ENCODE peak calls at places on chromosomes 5 and 9, in ten cellular contexts. I, F, N, V, U, Q, W, B, G and X are unnamed samples.
A peak's percentile ranks its signal among the peaks of the same experiment; 100 is the strongest.

GRCh38 chr5:159444441-159445082 is 114.3 kb upstream of the IL12B start:
- DNase-seq in Q (no peak), G (peak; percentile 78), I (peak; percentile 69), B (peak; percentile 78), U (peak; percentile 57), F (peak; percentile 60), W (peak; percentile 39), V (peak; percentile 69), N (peak; percentile 54), X (peak; percentile 66)

GRCh38 chr9:119273325-119273904 is 95.8 kb downstream of the BRINP1 start:
- DNase-seq in U (peak; percentile 45), G (no peak), N (peak; percentile 37), V (no peak), B (peak; percentile 26), F (no peak), I (no peak), W (no peak), Q (no peak), X (peak; percentile 9)

GRCh38 chr9:99916650-99917049 is 10.2 kb downstream of the STX17 start:
- DNase-seq in U (no peak), I (no peak), G (no peak), V (no peak), F (no peak), W (no peak), Q (no peak), N (no peak), B (no peak), X (no peak)

GRCh38 chr5:55205001-55205400 is 22.1 kb downstream of the MCIDAS start:
- DNase-seq in V (peak; percentile 1), G (peak; percentile 20), N (no peak), B (no peak), U (no peak), W (no peak), Q (no peak), F (peak; percentile 54), I (no peak), X (no peak)

GRCh38 chr5:38463634-38464521 is 92.6 kb downstream of the LIFR start:
- DNase-seq in Q (no peak), N (peak; percentile 96), V (no peak), G (peak; percentile 96), B (no peak), U (no peak), I (peak; percentile 93), F (peak; percentile 85), W (no peak), X (peak; percentile 97)

GRCh38 chr9:89254773-89255125 is 56.2 kb upstream of the CKS2 start:
- DNase-seq in F (no peak), B (no peak), U (no peak), G (no peak), V (no peak), Q (no peak), N (no peak), W (no peak), I (no peak), X (no peak)

GRCh38 chr5:400282-401215 is 42.4 kb upstream of the EXOC3 start:
- DNase-seq in V (no peak), B (no peak), Q (no peak), N (peak; percentile 38), W (no peak), I (peak; percentile 82), G (peak; percentile 55), F (no peak), U (no peak), X (peak; percentile 92)

GRCh38 chr5:143094087-143094511 is 309.4 kb downstream of the NR3C1 start:
- DNase-seq in F (peak; percentile 34), W (peak; percentile 71), B (peak; percentile 97), N (peak; percentile 72), G (no peak), Q (no peak), V (no peak), I (peak; percentile 61), U (peak; percentile 92), X (no peak)

DNA sequence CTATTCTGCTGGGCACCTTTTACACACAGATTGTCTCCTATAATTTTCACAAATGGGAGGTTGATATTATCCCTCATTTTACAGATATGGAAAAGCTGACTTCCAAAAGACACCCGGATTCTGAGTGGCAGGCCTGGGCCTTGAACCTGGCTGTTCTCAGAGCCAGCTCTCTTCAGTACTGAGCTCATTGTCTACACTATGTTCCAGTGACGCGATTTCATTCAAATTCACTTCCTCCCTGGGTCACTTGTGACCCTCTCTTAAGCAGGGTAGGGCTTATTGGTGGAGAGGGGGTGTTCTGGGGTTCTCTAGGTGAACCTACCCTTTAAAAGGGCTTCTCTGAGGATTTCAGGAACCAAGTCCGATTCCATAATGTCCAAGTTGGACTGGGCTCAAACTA is 70.2 kb downstream of the ANKRD33B start:
- DNase-seq in V (peak; percentile 54), W (no peak), U (no peak), Q (no peak), N (no peak), B (no peak), F (no peak), G (no peak), I (no peak), X (no peak)
- H3K9ac ChIP-seq in V (no peak overlapping the region), W (no peak overlapping the region), U (no peak overlapping the region), Q (no peak overlapping the region), N (no peak overlapping the region), B (no peak overlapping the region), F (no peak overlapping the region), G (no peak overlapping the region), I (no peak overlapping the region), X (no peak overlapping the region)

DNA sequence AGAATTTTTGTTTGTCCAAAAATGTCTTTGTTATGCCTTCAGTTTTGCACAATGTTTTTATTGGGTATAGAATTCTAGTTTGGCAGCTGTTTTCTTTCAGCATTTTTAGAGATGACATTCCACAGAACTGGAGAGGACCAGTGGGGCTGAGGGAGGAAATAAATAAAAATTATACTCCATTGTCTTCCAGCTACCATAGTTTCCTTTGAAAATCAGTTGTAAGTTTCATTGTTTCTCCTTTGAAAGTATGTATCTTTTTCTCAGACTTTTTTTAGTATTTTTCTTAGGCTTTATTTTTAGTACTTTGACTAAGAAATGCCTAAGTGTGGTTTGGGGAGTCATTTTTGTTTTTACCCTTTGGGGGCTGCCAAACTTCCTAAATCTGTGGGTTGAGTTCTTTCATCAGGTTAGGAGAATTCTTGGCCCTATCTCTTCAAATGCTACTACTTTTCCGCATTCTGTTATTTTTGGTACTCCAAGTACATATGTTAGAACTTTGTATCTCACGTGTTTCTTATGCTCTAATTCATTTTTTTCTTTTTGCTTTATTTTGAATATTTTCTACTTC is 15.2 kb upstream of the FBLL1 start:
- DNase-seq in W (no peak), V (no peak), N (no peak), B (no peak), I (no peak), G (no peak), U (no peak), F (no peak), Q (no peak), X (peak; percentile 9)
- H3K36me3 ChIP-seq in W (peaks cover 28% of the 10 kb centered on the region), V (peaks cover 81% of the 10 kb centered on the region), N (peaks cover 8% of the 10 kb centered on the region), B (peaks cover 9% of the 10 kb centered on the region), I (peaks cover 55% of the 10 kb centered on the region), G (peaks cover 81% of the 10 kb centered on the region), U (peaks cover 25% of the 10 kb centered on the region), F (peaks cover 62% of the 10 kb centered on the region), Q (peaks cover 21% of the 10 kb centered on the region), X (peaks cover 98% of the 10 kb centered on the region)

GRCh38 chr9:110996436-110997224 is 41.6 kb downstream of the LPAR1 start:
- DNase-seq in W (no peak), Q (no peak), N (peak; percentile 72), G (no peak), V (no peak), B (no peak), I (peak; percentile 82), F (peak; percentile 12), U (no peak), X (peak; percentile 77)

GRCh38 chr9:111001471-111001870 is 36.8 kb downstream of the LPAR1 start:
- DNase-seq in I (no peak), B (no peak), V (no peak), U (no peak), G (no peak), Q (no peak), W (no peak), N (no peak), F (no peak), X (no peak)

GRCh38 chr9:111000202-111000601 is 38.1 kb downstream of the LPAR1 start:
- DNase-seq in N (no peak), Q (no peak), G (no peak), U (peak; percentile 13), B (no peak), F (no peak), I (no peak), V (no peak), W (no peak), X (no peak)

GRCh38 chr9:110997847-110998246 is 40.4 kb downstream of the LPAR1 start:
- DNase-seq in B (no peak), I (peak; percentile 69), N (peak; percentile 35), G (peak; percentile 30), W (no peak), U (no peak), V (no peak), Q (no peak), F (peak; percentile 61), X (peak; percentile 88)

DNA sequence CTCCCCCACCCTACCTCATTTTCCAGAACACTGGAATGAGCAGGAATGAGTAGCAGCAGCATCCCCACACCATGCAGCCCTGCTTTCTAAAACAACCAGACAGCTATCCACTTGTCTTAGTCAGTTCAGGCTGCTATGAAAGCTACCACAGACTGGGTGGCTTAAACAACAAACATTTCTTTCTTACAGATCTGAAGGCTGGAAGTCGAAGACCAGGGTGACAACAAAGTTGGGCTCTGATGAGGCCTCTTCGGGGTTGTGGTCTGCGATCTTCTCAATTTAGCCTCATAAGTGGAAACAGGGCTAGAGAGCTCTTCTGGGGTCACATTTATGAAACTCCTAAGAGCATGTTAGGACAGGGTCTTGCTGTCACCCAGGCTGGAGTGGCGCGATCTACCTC is 38.9 kb downstream of the LPAR1 start:
- DNase-seq in U (no peak), V (no peak), G (no peak), F (no peak), N (no peak), I (no peak), Q (no peak), W (no peak), B (no peak), X (no peak)
- H3K27ac ChIP-seq in U (no peak overlapping the region), V (no peak overlapping the region), G (no peak overlapping the region), F (no peak overlapping the region), N (no peak overlapping the region), I (no peak overlapping the region), Q (no peak overlapping the region), W (no peak overlapping the region), B (no peak overlapping the region), X (no peak overlapping the region)

GRCh38 chr5:73314395-73315195 is 134.0 kb downstream of the FOXD1 start:
- DNase-seq in V (no peak), B (no peak), I (peak; percentile 54), Q (no peak), N (peak; percentile 65), G (peak; percentile 71), U (no peak), W (no peak), F (no peak), X (no peak)

GRCh38 chr5:73312872-73313510 is 135.6 kb downstream of the FOXD1 start:
- DNase-seq in G (no peak), W (no peak), B (no peak), N (peak; percentile 61), F (no peak), Q (no peak), U (no peak), I (peak; percentile 35), V (no peak), X (peak; percentile 73)

GRCh38 chr5:73307645-73308346 is 134.8 kb downstream of the TMEM174 start:
- DNase-seq in G (no peak), I (no peak), B (no peak), F (no peak), W (no peak), V (no peak), U (no peak), Q (no peak), N (no peak), X (no peak)

GRCh38 chr5:73311291-73312110 is 137.1 kb downstream of the FOXD1 start:
- DNase-seq in I (peak; percentile 92), W (peak; percentile 32), V (no peak), F (peak; percentile 85), B (peak; percentile 83), N (peak; percentile 97), U (peak; percentile 61), Q (peak; percentile 83), G (peak; percentile 47), X (peak; percentile 95)

GRCh38 chr5:73312146-73312871 is 136.3 kb downstream of the FOXD1 start:
- DNase-seq in I (peak; percentile 96), U (peak; percentile 50), W (no peak), G (no peak), Q (peak; percentile 66), N (peak; percentile 100), B (peak; percentile 90), F (no peak), V (peak; percentile 51), X (peak; percentile 96)
- H3K9ac ChIP-seq in I (peak overlapping the region; percentile 4), U (no peak overlapping the region), W (no peak overlapping the region), G (no peak overlapping the region), Q (no peak overlapping the region), N (no peak overlapping the region), B (no peak overlapping the region), F (no peak overlapping the region), V (no peak overlapping the region), X (peak overlapping the region; percentile 80)